ENCODE peak calls at places on chromosomes 4 and X, in five cellular contexts. M, F, J, N and O are unnamed samples.

GRCh38 chrX:137545711-137546651 is 19.9 kb upstream of the ZIC3 start:
- DNase-seq in M (no peak), F (no peak), J (no peak), N (no peak), O (peak; percentile 49)

GRCh38 chrX:32842053-32842452 is 369.3 kb downstream of the DMD start:
- DNase-seq in M (no peak), F (no peak), J (no peak), N (no peak), O (no peak)

GRCh38 chrX:40380649-40381488 is 199.9 kb upstream of the ATP6AP2 start:
- DNase-seq in M (no peak), F (no peak), J (no peak), N (no peak), O (no peak)

GRCh38 chr4:183106839-183107238 is 7.8 kb downstream of the WWC2 start:
- DNase-seq in M (no peak), F (no peak), J (peak; percentile 32), N (no peak), O (no peak)

GRCh38 chr4:2254665-2255500 is 7.0 kb downstream of the MXD4 start:
- DNase-seq in M (no peak), F (no peak), J (no peak), N (no peak), O (no peak)

GRCh38 chr4:183201331-183201730 is 102.3 kb downstream of the WWC2 start:
- DNase-seq in M (no peak), F (no peak), J (no peak), N (no peak), O (no peak)

GRCh38 chrX:14776901-14777300 is 96.0 kb downstream of the FANCB start:
- DNase-seq in M (no peak), F (no peak), J (no peak), N (no peak), O (no peak)

GRCh38 chrX:123803331-123803983 is 56.4 kb upstream of the XIAP start:
- DNase-seq in M (peak; percentile 79), F (peak; percentile 75), J (peak; percentile 97), N (no peak), O (no peak)

GRCh38 chr4:122831515-122832196 is 5.0 kb downstream of the FGF2 start:
- DNase-seq in M (no peak), F (no peak), J (no peak), N (no peak), O (no peak)

GRCh38 chr4:79851625-79852304 is 221.3 kb downstream of the ANTXR2 start:
- DNase-seq in M (no peak), F (no peak), J (no peak), N (no peak), O (no peak)

GRCh38 chr4:41957634-41958033 is 22.4 kb downstream of the TMEM33 start:
- DNase-seq in M (peak; percentile 24), F (peak; percentile 53), J (peak; percentile 27), N (peak; percentile 20), O (no peak)

GRCh38 chr4:8618421-8618820 is 25.9 kb downstream of the CPZ start:
- DNase-seq in M (no peak), F (no peak), J (no peak), N (no peak), O (no peak)

GRCh38 chr4:929096-929765 is 2.9 kb downstream of the GAK start:
- DNase-seq in M (no peak), F (no peak), J (no peak), N (no peak), O (no peak)

GRCh38 chrX:43703211-43703791 is 47.2 kb downstream of the MAOA start:
- DNase-seq in M (no peak), F (no peak), J (peak; percentile 48), N (no peak), O (no peak)

GRCh38 chr4:37604464-37604863 is 81.7 kb downstream of the RELL1 start:
- DNase-seq in M (peak; percentile 37), F (no peak), J (no peak), N (no peak), O (no peak)

GRCh38 chrX:151970661-151971060 is 3.8 kb downstream of the GABRE start:
- DNase-seq in M (no peak), F (no peak), J (peak; percentile 90), N (no peak), O (no peak)

GRCh38 chrX:54066841-54067240 is 22.6 kb upstream of the PHF8 start:
- DNase-seq in M (no peak), F (no peak), J (no peak), N (no peak), O (no peak)

GRCh38 chr4:28082686-28083390 is 1222.2 kb downstream of the STIM2 start:
- DNase-seq in M (no peak), F (no peak), J (no peak), N (no peak), O (no peak)

GRCh38 chr4:184470785-184471110 is 3.6 kb downstream of the IRF2 start:
- DNase-seq in M (no peak), F (no peak), J (no peak), N (no peak), O (no peak)

GRCh38 chr4:82201805-82202636 is 171.8 kb downstream of the HNRNPD start:
- DNase-seq in M (peak; percentile 36), F (peak; percentile 13), J (peak; percentile 49), N (no peak), O (peak; percentile 71)

GRCh38 chrX:16578218-16578617 is 71.7 kb upstream of the S100G start:
- DNase-seq in M (no peak), F (no peak), J (no peak), N (no peak), O (no peak)

GRCh38 chr4:165872443-165873297 is at the start of gene TLL1:
- DNase-seq in M (no peak), F (no peak), J (no peak), N (no peak), O (no peak)

GRCh38 chrX:69028006-69028760 is 137.1 kb downstream of the PJA1 start:
- DNase-seq in M (no peak), F (no peak), J (no peak), N (peak; percentile 32), O (peak; percentile 7)

GRCh38 chrX:71579990-71580380 is 1.7 kb downstream of the GCNA start:
- DNase-seq in M (no peak), F (no peak), J (no peak), N (no peak), O (no peak)

GRCh38 chr4:5874811-5875465 is 17.9 kb downstream of the CRMP1 start:
- DNase-seq in M (no peak), F (no peak), J (no peak), N (no peak), O (no peak)

GRCh38 chr4:132540797-132541196 is 608.3 kb upstream of the PCDH10 start:
- DNase-seq in M (no peak), F (no peak), J (no peak), N (no peak), O (no peak)

GRCh38 chrX:101383679-101384078 is 2.3 kb downstream of the BTK start:
- DNase-seq in M (no peak), F (no peak), J (no peak), N (peak; percentile 60), O (no peak)

DNA sequence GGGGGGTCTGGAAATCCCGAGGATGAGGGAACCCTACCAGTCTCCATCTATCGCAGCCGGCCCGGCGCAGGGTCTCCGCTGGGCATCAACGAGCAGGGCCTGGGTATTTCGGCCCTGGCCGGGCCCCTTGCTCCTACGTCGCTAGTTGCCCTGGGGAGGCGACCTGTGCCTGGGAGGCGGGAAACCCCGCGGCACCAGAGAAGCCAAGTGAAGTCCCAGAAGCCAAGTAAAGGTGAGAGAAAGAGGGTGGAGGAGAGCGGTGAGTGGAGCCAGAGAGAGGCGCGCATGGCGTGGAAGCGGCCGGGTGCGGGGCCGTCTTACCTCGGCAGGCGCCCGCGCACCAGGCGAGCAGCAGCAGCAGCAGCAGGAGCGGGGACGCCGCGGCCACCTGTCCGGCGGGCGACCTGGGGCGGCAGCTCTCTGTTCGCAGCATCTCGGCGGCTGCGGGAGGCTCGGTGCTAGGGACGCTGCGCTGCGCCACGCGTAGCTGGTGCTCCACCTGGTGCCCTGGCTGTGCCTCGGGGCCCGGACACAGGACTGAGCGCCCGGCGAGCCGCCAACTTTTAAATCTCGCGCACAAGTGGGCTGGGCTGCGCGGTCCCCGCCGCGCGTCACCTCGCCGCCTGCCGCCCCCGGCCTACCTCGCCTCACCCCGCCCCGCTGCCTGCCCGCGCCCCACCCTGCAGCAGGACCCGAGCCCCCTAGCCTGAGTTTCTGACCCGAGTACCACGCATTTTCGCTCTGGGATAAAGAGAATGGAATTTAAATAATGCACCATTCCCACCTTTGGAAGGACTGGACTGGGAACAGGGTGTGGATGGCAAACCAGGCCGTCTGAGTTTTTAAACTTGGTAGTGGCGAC is at the start of gene NMU:
- DNase-seq in M (peak; percentile 67), F (peak; percentile 68), J (peak; percentile 13), N (no peak), O (peak; percentile 73)
- TF ChIP-seq EZH2 in M (no peak), F (no peak), J (no peak), N (no peak), O (peak; percentile 52)

GRCh38 chr4:95220205-95221175 is 328.3 kb downstream of the UNC5C start:
- DNase-seq in M (no peak), F (no peak), J (peak; percentile 66), N (no peak), O (no peak)

GRCh38 chr4:95217197-95217596 is 331.6 kb downstream of the UNC5C start:
- DNase-seq in M (no peak), F (no peak), J (no peak), N (no peak), O (no peak)

GRCh38 chr4:95215991-95216605 is 332.7 kb downstream of the UNC5C start:
- DNase-seq in M (no peak), F (no peak), J (no peak), N (no peak), O (no peak)

GRCh38 chr4:95216636-95217035 is 332.1 kb downstream of the UNC5C start:
- DNase-seq in M (no peak), F (no peak), J (no peak), N (no peak), O (no peak)

GRCh38 chr4:95219109-95219508 is 329.7 kb downstream of the UNC5C start:
- DNase-seq in M (no peak), F (no peak), J (no peak), N (no peak), O (no peak)
- TF ChIP-seq CEBPB in M (no peak), F (no peak), J (no peak), N (no peak), O (no peak)

GRCh38 chr4:20813698-20814097 is 113.4 kb downstream of the PACRGL start:
- DNase-seq in M (no peak), F (no peak), J (no peak), N (no peak), O (no peak)
- TF ChIP-seq EZH2 in M (no peak), F (no peak), J (no peak), N (no peak), O (no peak)

GRCh38 chr4:144647095-144647959 is 1.4 kb downstream of the HHIP start:
- DNase-seq in M (no peak), F (peak; percentile 47), J (no peak), N (no peak), O (peak; percentile 54)

GRCh38 chr4:144646523-144647094 is 653 bp downstream of the HHIP start:
- DNase-seq in M (no peak), F (no peak), J (no peak), N (no peak), O (no peak)

GRCh38 chr4:144644368-144645101 is 1.4 kb upstream of the HHIP start:
- DNase-seq in M (no peak), F (no peak), J (no peak), N (no peak), O (no peak)

GRCh38 chr4:144645102-144645469 is 870 bp upstream of the HHIP start:
- DNase-seq in M (no peak), F (no peak), J (no peak), N (no peak), O (no peak)

GRCh38 chr4:144645621-144646522 is at the start of gene HHIP:
- DNase-seq in M (no peak), F (peak; percentile 42), J (peak; percentile 1), N (no peak), O (peak; percentile 64)
- TF ChIP-seq CEBPB in M (no peak), F (no peak), J (no peak), N (no peak), O (no peak)